ENCODE peak calls at places on chromosomes 13 and 19, in nine cellular contexts. V, N, H, W, A, Y, M, I and B are unnamed samples.

GRCh38 chr19:50909240-50910070 is 1.7 kb downstream of the KLK4 start:
- DNase-seq in Y (no peak), M (no peak), A (peak; percentile 21), N (peak; percentile 94), H (peak; percentile 97), V (no peak), I (peak; percentile 61), W (no peak), B (peak; percentile 52)

GRCh38 chr19:39246951-39247669 is 1.5 kb downstream of the IFNL4 start:
- DNase-seq in W (no peak), M (no peak), V (no peak), N (peak; percentile 62), A (peak; percentile 20), I (peak; percentile 53), H (peak; percentile 64), Y (no peak), B (no peak)

GRCh38 chr19:9431475-9431874 is 3.9 kb downstream of the ZNF266 start:
- DNase-seq in I (peak; percentile 39), Y (peak; percentile 15), A (peak; percentile 53), H (peak; percentile 83), W (peak; percentile 20), V (no peak), N (peak; percentile 64), M (no peak), B (peak; percentile 57)

GRCh38 chr19:12098040-12098439 is 33.5 kb downstream of the ZNF844 start:
- DNase-seq in M (no peak), V (no peak), N (no peak), H (no peak), Y (no peak), W (no peak), I (no peak), A (peak; percentile 59), B (no peak)

GRCh38 chr13:45143346-45143751 is 23.0 kb downstream of the GTF2F2 start:
- DNase-seq in I (no peak), A (peak; percentile 72), H (no peak), Y (peak; percentile 41), N (no peak), M (no peak), V (no peak), W (no peak), B (peak; percentile 5)

GRCh38 chr19:33487901-33488817 is 33.4 kb downstream of the PEPD start:
- DNase-seq in N (no peak), W (no peak), Y (no peak), V (no peak), A (no peak), I (no peak), M (no peak), H (no peak), B (no peak)

GRCh38 chr13:50149932-50150331 is 134.7 kb downstream of the KCNRG start:
- DNase-seq in A (no peak), N (no peak), I (peak; percentile 55), M (no peak), Y (no peak), H (no peak), W (no peak), V (no peak), B (no peak)

GRCh38 chr19:5563941-5564612 is 3.7 kb downstream of the TINCR start:
- DNase-seq in A (peak; percentile 87), N (peak; percentile 65), M (no peak), H (peak; percentile 77), I (no peak), V (no peak), Y (no peak), W (no peak), B (no peak)

GRCh38 chr13:26968431-26969335 is 202.9 kb downstream of the USP12 start:
- DNase-seq in H (peak; percentile 38), N (peak; percentile 60), M (no peak), W (no peak), V (no peak), A (no peak), Y (no peak), I (no peak), B (no peak)

GRCh38 chr19:3979674-3980352 is 5.5 kb downstream of the EEF2 start:
- DNase-seq in A (no peak), I (no peak), Y (no peak), W (no peak), H (no peak), V (no peak), M (no peak), N (peak; percentile 14), B (no peak)

GRCh38 chr19:12955996-12956395 is 1.0 kb downstream of the GADD45GIP1 start:
- DNase-seq in H (no peak), M (no peak), A (peak; percentile 28), W (no peak), V (no peak), N (no peak), I (no peak), Y (no peak), B (no peak)

GRCh38 chr19:3778104-3778867 is 6.3 kb upstream of the RAX2 start:
- DNase-seq in V (no peak), I (no peak), A (no peak), Y (no peak), N (peak; percentile 7), W (no peak), H (no peak), M (no peak), B (no peak)

GRCh38 chr13:76383671-76384461 is 502.3 kb downstream of the KCTD12 start:
- DNase-seq in W (no peak), N (peak; percentile 81), A (peak; percentile 81), H (peak; percentile 9), I (peak; percentile 7), Y (peak; percentile 98), V (no peak), M (no peak), B (peak; percentile 62)

GRCh38 chr19:460877-461609 is at the start of gene SHC2:
- DNase-seq in A (no peak), I (peak; percentile 66), W (no peak), Y (no peak), N (no peak), M (no peak), V (no peak), H (no peak), B (no peak)

GRCh38 chr19:611506-611869 is 21.8 kb downstream of the HCN2 start:
- DNase-seq in I (no peak), Y (peak; percentile 87), W (peak; percentile 24), H (no peak), A (peak; percentile 79), N (peak; percentile 97), M (no peak), V (no peak), B (peak; percentile 94)

GRCh38 chr13:98214707-98215106 is 37.6 kb upstream of the RNF113B start:
- DNase-seq in H (no peak), A (peak; percentile 93), W (no peak), I (peak; percentile 45), M (no peak), N (no peak), Y (no peak), V (no peak), B (no peak)

GRCh38 chr19:3618144-3618810 is 8.3 kb downstream of the CACTIN start:
- DNase-seq in A (peak; percentile 34), V (no peak), N (peak; percentile 65), I (peak; percentile 77), M (no peak), Y (peak; percentile 63), W (no peak), H (peak; percentile 49), B (peak; percentile 95)

GRCh38 chr19:5588906-5589676 is 21.3 kb upstream of the TINCR start:
- DNase-seq in Y (no peak), W (no peak), H (peak; percentile 54), M (no peak), A (no peak), V (no peak), I (no peak), N (no peak), B (no peak)

GRCh38 chr13:97223711-97224461 is 1.8 kb downstream of the MBNL2 start:
- DNase-seq in A (peak; percentile 82), V (no peak), N (peak; percentile 71), H (peak; percentile 90), M (no peak), I (peak; percentile 64), W (no peak), Y (peak; percentile 96), B (peak; percentile 52)